ENCODE peak calls at places on chromosomes 12 and 14, in seven cellular contexts. G, P, F, U, Q, J and N are unnamed samples.

GRCh38 chr12:114673169-114673833 is 10.7 kb downstream of the TBX3 start:
- DNase-seq in G (peak), J (no peak), P (peak), U (no peak), F (no peak), Q (no peak), N (no peak)

GRCh38 chr14:20697273-20698017 is 8.9 kb downstream of the ANG start:
- DNase-seq in G (peak), F (peak), Q (peak), P (peak), J (peak), U (peak), N (peak)

GRCh38 chr12:100199347-100200136 is 1.1 kb upstream of the ACTR6 start:
- DNase-seq in U (peak), Q (peak), F (peak), G (peak), J (peak), P (no peak), N (peak)

GRCh38 chr12:57840701-57841100 is 5.8 kb downstream of the CTDSP2 start:
- DNase-seq in Q (no peak), J (no peak), P (no peak), F (no peak), U (peak), G (peak), N (no peak)

GRCh38 chr12:117686911-117687377 is 281.8 kb downstream of the KSR2 start:
- DNase-seq in J (peak), Q (no peak), G (peak), U (no peak), P (peak), F (no peak), N (no peak)

GRCh38 chr12:127628655-127629054 is 638.3 kb upstream of the TMEM132C start:
- DNase-seq in G (peak), P (peak), U (no peak), J (no peak), F (no peak), Q (no peak), N (no peak)

GRCh38 chr14:33369972-33370371 is 431.3 kb downstream of the NPAS3 start:
- DNase-seq in P (no peak), Q (no peak), U (no peak), F (no peak), G (no peak), J (no peak), N (no peak)

GRCh38 chr14:58878740-58879139 is 241.0 kb downstream of the DACT1 start:
- DNase-seq in U (no peak), J (no peak), G (no peak), F (no peak), Q (no peak), P (peak), N (no peak)

GRCh38 chr14:22915886-22916521 is 2.9 kb downstream of the RBM23 start:
- DNase-seq in U (peak), Q (no peak), G (peak), P (peak), J (no peak), F (no peak), N (no peak)

GRCh38 chr12:32309811-32310755 is 89.3 kb upstream of the FGD4 start:
- DNase-seq in G (no peak), F (no peak), U (no peak), P (peak), Q (no peak), J (no peak), N (no peak)

GRCh38 chr12:3962661-3963483 is 89.7 kb upstream of the PARP11 start:
- DNase-seq in G (no peak), J (no peak), F (no peak), P (no peak), U (no peak), Q (no peak), N (no peak)

GRCh38 chr14:93959239-93960107 is 16.9 kb downstream of the ASB2 start:
- DNase-seq in G (peak), F (peak), Q (no peak), J (peak), U (peak), P (peak), N (no peak)

GRCh38 chr14:82694820-82695219 is 1161.2 kb upstream of the SEL1L start:
- DNase-seq in Q (no peak), G (no peak), P (no peak), F (no peak), U (no peak), J (no peak), N (no peak)

GRCh38 chr12:121184425-121184824 is 25.5 kb upstream of the P2RX4 start:
- DNase-seq in U (no peak), J (no peak), P (no peak), G (no peak), Q (no peak), F (no peak), N (no peak)

GRCh38 chr12:25811656-25812126 is 146.8 kb upstream of the RASSF8 start:
- DNase-seq in U (no peak), G (peak), F (no peak), P (peak), Q (no peak), J (peak), N (no peak)

GRCh38 chr12:8077207-8077606 is 4.9 kb upstream of the NECAP1 start:
- DNase-seq in G (peak), U (no peak), F (no peak), P (peak), Q (no peak), J (no peak), N (no peak)

GRCh38 chr12:34296143-34297041 is 274.1 kb downstream of the ALG10 start:
- DNase-seq in P (no peak), J (no peak), Q (peak), F (no peak), U (no peak), G (no peak), N (no peak)

GRCh38 chr14:36094963-36095362 is 81.6 kb downstream of the PTCSC3 start:
- DNase-seq in Q (no peak), U (no peak), P (no peak), G (no peak), J (no peak), F (no peak), N (no peak)

GRCh38 chr14:103657466-103657865 is 28.5 kb downstream of the KLC1 start:
- DNase-seq in G (peak), P (peak), J (no peak), Q (no peak), U (no peak), F (no peak), N (no peak)

GRCh38 chr14:52918486-52918885 is 32.4 kb downstream of the FERMT2 start:
- DNase-seq in U (no peak), F (no peak), G (peak), J (no peak), P (peak), Q (no peak), N (no peak)

GRCh38 chr12:109288571-109288970 is 20.5 kb downstream of the FOXN4 start:
- DNase-seq in P (no peak), Q (no peak), J (no peak), G (peak), F (no peak), U (no peak), N (no peak)

GRCh38 chr14:32201816-32202467 is at the start of gene RNU6-7:
- DNase-seq in U (no peak), F (peak), Q (no peak), G (no peak), J (no peak), P (peak), N (no peak)

GRCh38 chr14:98028156-98028555 is 1231.0 kb downstream of the VRK1 start:
- DNase-seq in P (no peak), U (no peak), G (no peak), F (no peak), J (no peak), Q (no peak), N (no peak)

GRCh38 chr12:76202621-76203020 is 118.1 kb upstream of the NAP1L1 start:
- DNase-seq in G (no peak), U (no peak), J (no peak), Q (no peak), F (no peak), P (no peak), N (no peak)

GRCh38 chr12:132771126-132771838 is 9.7 kb upstream of the ANKLE2 start:
- DNase-seq in Q (no peak), G (peak), F (no peak), P (peak), J (no peak), U (no peak), N (no peak)

GRCh38 chr12:1875608-1876007 is 42.8 kb downstream of the CACNA2D4 start:
- DNase-seq in G (no peak), U (no peak), F (no peak), Q (no peak), J (no peak), P (no peak), N (no peak)

GRCh38 chr12:111033281-111034147 is 113.1 kb upstream of the MYL2 start:
- DNase-seq in U (no peak), P (no peak), Q (no peak), J (no peak), G (no peak), F (peak), N (no peak)

GRCh38 chr12:96371787-96372699 is 28.2 kb downstream of the CDK17 start:
- DNase-seq in Q (no peak), U (no peak), G (no peak), J (no peak), P (no peak), F (no peak), N (no peak)

GRCh38 chr12:130904064-130904463 is 32.2 kb downstream of the RAN start:
- DNase-seq in Q (no peak), J (no peak), F (no peak), G (no peak), U (no peak), P (no peak), N (no peak)

GRCh38 chr12:92462527-92462926 is 240.3 kb upstream of the PLEKHG7 start:
- DNase-seq in G (no peak), J (no peak), F (no peak), U (no peak), Q (no peak), P (no peak), N (no peak)

GRCh38 chr12:130572553-130572952 is 143.5 kb downstream of the RIMBP2 start:
- DNase-seq in P (no peak), G (no peak), Q (no peak), F (no peak), U (no peak), J (no peak), N (no peak)

GRCh38 chr12:106131671-106132070 is 7.1 kb downstream of the NUAK1 start:
- DNase-seq in J (no peak), P (peak), Q (no peak), F (no peak), U (no peak), G (peak), N (no peak)

GRCh38 chr12:67147447-67147846 is 121.7 kb upstream of the CAND1 start:
- DNase-seq in Q (no peak), G (no peak), F (no peak), J (no peak), U (no peak), P (no peak), N (no peak)

GRCh38 chr14:87233806-87234384 is 759.1 kb downstream of the GALC start:
- DNase-seq in J (no peak), Q (no peak), G (no peak), U (no peak), F (no peak), P (no peak), N (no peak)

GRCh38 chr14:59688224-59689170 is 111.9 kb upstream of the CCDC175 start:
- DNase-seq in P (peak), J (peak), Q (peak), U (peak), F (peak), G (peak), N (no peak)

GRCh38 chr14:54672688-54673087 is 105.8 kb downstream of the SAMD4A start:
- DNase-seq in P (peak), J (no peak), G (peak), U (no peak), F (no peak), Q (no peak), N (no peak)
- TF ChIP-seq CTCF in P (no peak), J (no peak), G (no peak), U (no peak), F (no peak), Q (no peak), N (no peak)

DNA sequence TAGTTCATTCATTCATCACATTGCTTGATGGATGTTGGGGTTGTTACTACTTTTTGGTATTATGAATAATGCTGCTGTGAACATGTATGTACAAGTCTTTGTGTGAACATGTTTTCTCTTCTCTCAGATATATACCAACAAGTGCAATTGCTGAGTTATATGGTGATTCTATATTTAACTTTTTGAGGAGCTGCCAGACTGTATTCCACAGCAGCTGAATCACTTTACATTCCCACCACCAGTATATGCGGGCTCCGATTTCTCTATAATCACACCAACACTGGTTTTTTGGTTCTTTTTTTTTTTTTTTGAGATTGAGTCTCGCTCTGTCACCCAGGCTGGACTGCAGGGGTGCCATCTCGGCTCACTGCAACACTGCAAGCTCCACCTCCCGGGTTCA is 22.2 kb upstream of the PLEKHG6 start:
- DNase-seq in J (no peak), Q (no peak), F (no peak), P (peak), G (peak), U (no peak), N (no peak)
- TF ChIP-seq CTCF in J (no peak), Q (no peak), F (no peak), P (no peak), G (no peak), U (no peak), N (no peak)

DNA sequence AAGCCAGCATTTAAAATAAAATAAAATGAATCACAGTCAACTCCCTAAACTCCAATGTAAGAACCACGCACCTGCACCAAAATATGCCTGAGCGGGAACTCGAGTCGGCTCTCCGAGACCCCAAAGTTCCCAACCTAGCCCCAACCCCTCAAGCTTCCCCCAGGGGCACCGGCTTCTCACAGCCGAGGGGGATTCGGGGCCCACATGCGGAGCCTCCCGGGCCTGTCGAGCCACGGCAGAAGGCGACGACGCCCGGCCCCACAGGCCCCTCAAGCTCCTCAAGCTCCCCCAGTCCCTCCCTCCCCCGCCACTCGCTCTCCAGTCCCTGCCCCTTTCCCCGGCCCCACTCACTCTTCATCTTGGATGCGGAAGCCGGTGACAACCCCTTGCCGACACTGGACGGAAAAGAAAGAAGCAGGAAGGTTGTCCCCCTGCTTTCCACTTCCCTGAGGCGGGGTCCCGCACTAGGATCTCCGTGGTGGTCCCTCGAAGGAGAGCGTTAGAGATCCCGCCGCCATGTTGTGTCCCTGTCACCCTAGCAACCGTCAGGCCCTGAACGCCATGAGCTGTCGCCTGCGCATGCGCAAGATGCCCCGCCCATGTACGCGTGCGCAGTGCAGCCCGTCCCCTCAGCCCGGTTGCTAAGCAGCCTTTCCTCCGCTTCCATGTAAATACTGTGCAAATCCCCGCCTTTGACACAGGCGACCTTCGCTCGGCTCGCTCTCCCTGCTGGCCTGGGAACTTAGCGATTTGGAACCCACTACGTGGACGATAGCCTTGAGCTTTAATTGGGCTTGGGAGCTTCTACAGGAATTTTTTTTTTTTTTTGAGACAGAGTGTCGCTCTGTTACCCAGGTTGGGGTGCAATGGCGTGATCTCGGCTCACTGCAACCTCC is at the start of gene MOK:
- DNase-seq in P (peak), J (peak), Q (peak), G (peak), U (peak), F (peak), N (peak)
- TF ChIP-seq CTCF in P (no peak), J (no peak), Q (no peak), G (no peak), U (no peak), F (no peak), N (no peak)

GRCh38 chr12:93979189-93979588 is 169.2 kb upstream of the PLXNC1 start:
- DNase-seq in U (peak), Q (no peak), G (peak), J (no peak), P (peak), F (peak), N (no peak)
- TF ChIP-seq CTCF in U (peak), Q (no peak), G (peak), J (peak), P (peak), F (no peak), N (no peak)

GRCh38 chr14:75147423-75148071 is 20.7 kb upstream of the NEK9 start:
- DNase-seq in Q (peak), J (no peak), G (peak), U (peak), F (peak), P (peak), N (peak)
- TF ChIP-seq CTCF in Q (peak), J (no peak), G (peak), U (no peak), F (no peak), P (peak), N (no peak)